ENCODE peak calls at places on chromosomes 2 and 18, in six cellular contexts. F is neuronal stem cell, U is IMR-90, J is trophoblast cell, Q is H1, P is H9. I is an unnamed sample.

GRCh38 chr2:171160630-171161424 is at the start of gene TLK1:
- DNase-seq in F (peak), U (peak), J (peak), Q (peak), P (peak), I (peak)

GRCh38 chr2:230602562-230603230 is 109.9 kb upstream of the CAB39 start:
- DNase-seq in F (no peak), U (no peak), J (no peak), Q (no peak), P (no peak), I (no peak)

GRCh38 chr2:198414976-198415375 is 610.6 kb downstream of the PLCL1 start:
- DNase-seq in F (no peak), U (no peak), J (no peak), Q (no peak), P (no peak), I (no peak)

GRCh38 chr18:13566941-13567762 is 159.2 kb downstream of the FAM210A start:
- DNase-seq in F (no peak), U (no peak), J (peak), Q (no peak), P (no peak), I (no peak)

GRCh38 chr2:60551241-60552095 is 2.0 kb downstream of the BCL11A start:
- DNase-seq in F (no peak), U (no peak), J (peak), Q (peak), P (peak), I (peak)

GRCh38 chr18:9546468-9546867 is 67.9 kb downstream of the PPP4R1 start:
- DNase-seq in F (no peak), U (no peak), J (no peak), Q (no peak), P (no peak), I (no peak)

GRCh38 chr18:40102903-40103302 is 1852.1 kb upstream of the PIK3C3 start:
- DNase-seq in F (no peak), U (no peak), J (peak), Q (no peak), P (no peak), I (no peak)

GRCh38 chr18:8752329-8752728 is 47.0 kb downstream of the MTCL1 start:
- DNase-seq in F (no peak), U (peak), J (no peak), Q (no peak), P (no peak), I (no peak)

GRCh38 chr18:58754544-58755068 is 83.3 kb downstream of the MALT1 start:
- DNase-seq in F (no peak), U (no peak), J (peak), Q (no peak), P (no peak), I (no peak)

GRCh38 chr18:75210274-75211001 is at the start of gene TSHZ1:
- DNase-seq in F (peak), U (peak), J (peak), Q (no peak), P (peak), I (peak)

GRCh38 chr2:43136862-43137261 is 89.5 kb downstream of the ZFP36L2 start:
- DNase-seq in F (no peak), U (no peak), J (no peak), Q (no peak), P (no peak), I (no peak)

GRCh38 chr2:1988049-1988448 is 243.7 kb upstream of the PXDN start:
- DNase-seq in F (no peak), U (no peak), J (no peak), Q (no peak), P (no peak), I (no peak)

GRCh38 chr2:201357216-201357615 is at the start of gene FLACC1:
- DNase-seq in F (peak), U (peak), J (peak), Q (no peak), P (peak), I (peak)

GRCh38 chr2:59885536-59885935 is 667.9 kb downstream of the BCL11A start:
- DNase-seq in F (no peak), U (no peak), J (no peak), Q (no peak), P (peak), I (peak)

GRCh38 chr2:133841905-133842304 is 273.6 kb upstream of the NCKAP5 start:
- DNase-seq in F (no peak), U (peak), J (no peak), Q (no peak), P (no peak), I (no peak)

GRCh38 chr2:30949435-30949834 is 142.2 kb upstream of the CAPN13 start:
- DNase-seq in F (no peak), U (no peak), J (no peak), Q (no peak), P (no peak), I (no peak)

GRCh38 chr2:218991674-218992168 is 1.5 kb downstream of the CRYBA2 start:
- DNase-seq in F (no peak), U (peak), J (no peak), Q (no peak), P (no peak), I (peak)

GRCh38 chr2:237736783-237737182 is 61.8 kb upstream of the RBM44 start:
- DNase-seq in F (no peak), U (no peak), J (no peak), Q (no peak), P (no peak), I (no peak)

GRCh38 chr2:48248251-48248933 is 281.6 kb upstream of the STON1 start:
- DNase-seq in F (no peak), U (peak), J (peak), Q (no peak), P (peak), I (peak)

GRCh38 chr2:176139170-176139611 is 9.7 kb downstream of the HOXD8 start:
- DNase-seq in F (no peak), U (no peak), J (no peak), Q (peak), P (peak), I (no peak)

GRCh38 chr2:46647041-46647440 is 167.7 kb downstream of the TMEM247 start:
- DNase-seq in F (no peak), U (no peak), J (no peak), Q (peak), P (no peak), I (no peak)

GRCh38 chr2:234971494-234971893 is 19.7 kb downstream of the SH3BP4 start:
- DNase-seq in F (no peak), U (no peak), J (no peak), Q (no peak), P (no peak), I (no peak)

GRCh38 chr18:35979112-35979511 is 6.6 kb downstream of the RMP24 start:
- DNase-seq in F (no peak), U (no peak), J (no peak), Q (no peak), P (no peak), I (no peak)

GRCh38 chr18:22032392-22032961 is 136.9 kb upstream of the GATA6 start:
- DNase-seq in F (peak), U (peak), J (peak), Q (no peak), P (no peak), I (peak)

GRCh38 chr2:63192169-63192888 is 141.7 kb downstream of the OTX1 start:
- DNase-seq in F (no peak), U (no peak), J (no peak), Q (no peak), P (no peak), I (peak)

GRCh38 chr2:100818606-100819364 is 1.2 kb upstream of the NPAS2 start:
- DNase-seq in F (no peak), U (peak), J (peak), Q (peak), P (peak), I (peak)

GRCh38 chr18:66013976-66014375 is 263.2 kb downstream of the CDH7 start:
- DNase-seq in F (no peak), U (no peak), J (no peak), Q (no peak), P (no peak), I (no peak)

GRCh38 chr18:56995579-56996194 is 151.2 kb upstream of the BOD1L2 start:
- DNase-seq in F (no peak), U (no peak), J (no peak), Q (no peak), P (no peak), I (peak)

GRCh38 chr2:155583674-155584195 is 748.8 kb downstream of the NR4A2 start:
- DNase-seq in F (no peak), U (no peak), J (no peak), Q (no peak), P (no peak), I (no peak)

GRCh38 chr18:31702449-31702848 is 18.1 kb upstream of the B4GALT6 start:
- DNase-seq in F (no peak), U (no peak), J (no peak), Q (no peak), P (no peak), I (no peak)

GRCh38 chr2:110866496-110866895 is 134.1 kb downstream of the ACOXL start:
- DNase-seq in F (no peak), U (no peak), J (no peak), Q (no peak), P (no peak), I (no peak)

GRCh38 chr2:146850746-146851145 is 994.1 kb upstream of the ACVR2A start:
- DNase-seq in F (no peak), U (no peak), J (peak), Q (no peak), P (no peak), I (peak)

GRCh38 chr2:235654115-235654514 is 160.3 kb downstream of the AGAP1 start:
- DNase-seq in F (no peak), U (peak), J (no peak), Q (no peak), P (no peak), I (peak)

GRCh38 chr18:33755918-33756590 is 178.0 kb downstream of the ASXL3 start:
- DNase-seq in F (no peak), U (peak), J (peak), Q (no peak), P (no peak), I (peak)

GRCh38 chr2:215699018-215699417 is 263.1 kb upstream of the FN1 start:
- DNase-seq in F (no peak), U (no peak), J (no peak), Q (no peak), P (no peak), I (no peak)

GRCh38 chr2:56522605-56523089 is 338.9 kb downstream of the CCDC85A start:
- DNase-seq in F (no peak), U (peak), J (no peak), Q (no peak), P (no peak), I (no peak)

GRCh38 chr2:168583710-168584521 is 127.8 kb downstream of the CERS6 start:
- DNase-seq in F (no peak), U (peak), J (peak), Q (no peak), P (no peak), I (no peak)

GRCh38 chr2:197993830-197994229 is 189.4 kb downstream of the PLCL1 start:
- DNase-seq in F (no peak), U (peak), J (no peak), Q (no peak), P (no peak), I (peak)

GRCh38 chr2:175309799-175310198 is 128.3 kb upstream of the ATP5MC3 start:
- DNase-seq in F (no peak), U (peak), J (peak), Q (peak), P (peak), I (peak)

GRCh38 chr2:88220733-88221132 is 50.6 kb downstream of the THNSL2 start:
- DNase-seq in F (no peak), U (no peak), J (no peak), Q (no peak), P (peak), I (no peak)

GRCh38 chr2:81073412-81073811 is 768.9 kb upstream of the LRRTM1 start:
- DNase-seq in F (no peak), U (no peak), J (no peak), Q (no peak), P (no peak), I (no peak)
- H2BK5ac ChIP-seq in F (no peak), U (no peak), J (no peak), Q (no peak), P (no peak), I (no peak)

GRCh38 chr2:71892132-71892730 is 255.4 kb downstream of the CYP26B1 start:
- DNase-seq in F (no peak), U (no peak), J (no peak), Q (peak), P (no peak), I (peak)
- H2BK5ac ChIP-seq in F (no peak), U (no peak), J (no peak), Q (no peak), P (no peak), I (no peak)

GRCh38 chr2:177265834-177266817 is 1.6 kb upstream of the NFE2L2 start:
- DNase-seq in F (no peak), U (peak), J (peak), Q (no peak), P (no peak), I (no peak)
- H2BK5ac ChIP-seq in F (no peak), U (peak), J (no peak), Q (no peak), P (no peak), I (no peak)

GRCh38 chr18:48702346-48703032 is 163.7 kb downstream of the CTIF start:
- DNase-seq in F (no peak), U (no peak), J (no peak), Q (no peak), P (no peak), I (no peak)
- H2BK5ac ChIP-seq in F (no peak), U (no peak), J (no peak), Q (no peak), P (no peak), I (no peak)

GRCh38 chr2:27704342-27704876 is 40.7 kb downstream of the SLC4A1AP start:
- DNase-seq in F (no peak), U (no peak), J (no peak), Q (no peak), P (no peak), I (no peak)
- H2BK5ac ChIP-seq in F (no peak), U (peak), J (no peak), Q (no peak), P (no peak), I (no peak)

DNA sequence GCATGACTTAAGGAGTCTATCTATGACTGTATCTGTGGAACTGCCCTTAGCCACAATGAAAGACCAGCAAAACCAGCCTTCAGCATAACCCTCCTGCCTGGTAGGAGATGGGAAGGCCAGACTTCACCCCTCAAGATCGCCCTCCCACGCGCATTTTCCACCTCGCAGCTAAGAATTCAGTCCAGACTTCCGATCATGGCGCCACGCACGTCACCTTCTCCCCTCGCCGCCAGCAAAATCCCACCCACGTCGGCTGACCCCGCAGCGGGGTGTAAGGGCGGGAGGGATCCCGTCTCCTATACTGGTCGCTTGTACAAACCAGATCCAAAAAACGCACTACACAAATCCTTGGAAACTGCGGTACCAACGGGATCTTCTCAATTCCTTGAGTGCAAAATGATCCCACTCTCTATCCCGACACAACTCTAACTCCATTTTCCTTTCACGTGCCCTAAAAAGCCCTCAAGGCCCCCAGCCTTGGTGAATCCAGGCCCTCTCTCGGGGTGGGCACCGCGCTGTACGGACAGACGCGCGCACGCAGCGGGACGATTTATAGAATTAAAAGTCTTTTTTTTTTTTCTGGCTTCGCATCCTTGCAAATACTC is 1.0 kb upstream of the BMPR2 start:
- DNase-seq in F (peak), U (peak), J (peak), Q (peak), P (peak), I (peak)
- H2BK5ac ChIP-seq in F (no peak), U (peak), J (peak), Q (peak), P (no peak), I (peak)